ENCODE peak calls at places on chromosome 16, in four cellular contexts. K is Peyer's patch, R is fibroblast of lung, J is right lobe of liver. E is an unnamed sample.

GRCh38 chr16:14629612-14629918 is 495 bp downstream of the PARN start:
- DNase-seq in K (no peak), R (no peak), J (no peak), E (no peak)

GRCh38 chr16:19713697-19714096 is 4.3 kb downstream of the KNOP1 start:
- DNase-seq in K (no peak), R (no peak), J (no peak), E (no peak)

GRCh38 chr16:3471518-3472176 is 23.6 kb downstream of the C16orf90 start:
- DNase-seq in K (no peak), R (no peak), J (no peak), E (no peak)

GRCh38 chr16:47467501-47467900 is 6.4 kb downstream of the PHKB start:
- DNase-seq in K (no peak), R (no peak), J (no peak), E (no peak)

GRCh38 chr16:85334718-85335583 is 222.7 kb upstream of the CIBAR2 start:
- DNase-seq in K (peak; percentile 85), R (peak; percentile 60), J (peak; percentile 69), E (no peak)

GRCh38 chr16:79915264-79916160 is 315.0 kb upstream of the MAF start:
- DNase-seq in K (no peak), R (no peak), J (no peak), E (no peak)

GRCh38 chr16:78072275-78072674 is 27.2 kb upstream of the WWOX start:
- DNase-seq in K (no peak), R (no peak), J (no peak), E (no peak)

GRCh38 chr16:67248401-67249177 is at the start of gene SLC9A5:
- DNase-seq in K (no peak), R (peak; percentile 27), J (peak; percentile 43), E (no peak)

GRCh38 chr16:66176111-66176510 is 190.4 kb upstream of the CDH5 start:
- DNase-seq in K (no peak), R (no peak), J (no peak), E (no peak)

GRCh38 chr16:58843675-58844074 is 109.6 kb upstream of the GOT2 start:
- DNase-seq in K (no peak), R (peak; percentile 33), J (no peak), E (peak; percentile 46)

GRCh38 chr16:85004587-85005205 is 6.6 kb downstream of the ZDHHC7 start:
- DNase-seq in K (no peak), R (peak; percentile 97), J (no peak), E (peak; percentile 85)

GRCh38 chr16:82990155-82990554 is 363.4 kb downstream of the CDH13 start:
- DNase-seq in K (no peak), R (peak; percentile 82), J (no peak), E (peak; percentile 26)

GRCh38 chr16:14181371-14182050 is 110.4 kb downstream of the MRTFB start:
- DNase-seq in K (no peak), R (peak; percentile 82), J (no peak), E (peak; percentile 83)

GRCh38 chr16:20853981-20854620 is 46.1 kb downstream of the DCUN1D3 start:
- DNase-seq in K (no peak), R (peak; percentile 40), J (no peak), E (no peak)

GRCh38 chr16:74053784-74054306 is 242.8 kb upstream of the PSMD7 start:
- DNase-seq in K (no peak), R (no peak), J (no peak), E (no peak)

GRCh38 chr16:75236736-75237397 is 14.6 kb downstream of the BCAR1 start:
- DNase-seq in K (no peak), R (no peak), J (no peak), E (no peak)

GRCh38 chr16:88380619-88381018 is 2.1 kb upstream of the ZNF469 start:
- DNase-seq in K (no peak), R (no peak), J (no peak), E (no peak)

GRCh38 chr16:3656491-3657468 is 2.3 kb downstream of the DNASE1 start:
- DNase-seq in K (peak; percentile 76), R (no peak), J (no peak), E (no peak)

GRCh38 chr16:12458591-12459400 is 344.9 kb downstream of the CPPED1 start:
- DNase-seq in K (peak; percentile 56), R (no peak), J (peak; percentile 60), E (no peak)

GRCh38 chr16:58584831-58585505 is 44.7 kb downstream of the CNOT1 start:
- DNase-seq in K (no peak), R (peak; percentile 18), J (no peak), E (no peak)

GRCh38 chr16:82439678-82440293 is 187.0 kb upstream of the CDH13 start:
- DNase-seq in K (no peak), R (no peak), J (no peak), E (no peak)

GRCh38 chr16:3569851-3570250 is 7.4 kb downstream of the NLRC3 start:
- DNase-seq in K (no peak), R (no peak), J (no peak), E (no peak)

GRCh38 chr16:86498155-86498651 is 12.1 kb upstream of the FOXF1 start:
- DNase-seq in K (no peak), R (no peak), J (no peak), E (no peak)

GRCh38 chr16:85615014-85615851 is 2.1 kb downstream of the GSE1 start:
- DNase-seq in K (peak; percentile 93), R (no peak), J (peak; percentile 83), E (no peak)

DNA sequence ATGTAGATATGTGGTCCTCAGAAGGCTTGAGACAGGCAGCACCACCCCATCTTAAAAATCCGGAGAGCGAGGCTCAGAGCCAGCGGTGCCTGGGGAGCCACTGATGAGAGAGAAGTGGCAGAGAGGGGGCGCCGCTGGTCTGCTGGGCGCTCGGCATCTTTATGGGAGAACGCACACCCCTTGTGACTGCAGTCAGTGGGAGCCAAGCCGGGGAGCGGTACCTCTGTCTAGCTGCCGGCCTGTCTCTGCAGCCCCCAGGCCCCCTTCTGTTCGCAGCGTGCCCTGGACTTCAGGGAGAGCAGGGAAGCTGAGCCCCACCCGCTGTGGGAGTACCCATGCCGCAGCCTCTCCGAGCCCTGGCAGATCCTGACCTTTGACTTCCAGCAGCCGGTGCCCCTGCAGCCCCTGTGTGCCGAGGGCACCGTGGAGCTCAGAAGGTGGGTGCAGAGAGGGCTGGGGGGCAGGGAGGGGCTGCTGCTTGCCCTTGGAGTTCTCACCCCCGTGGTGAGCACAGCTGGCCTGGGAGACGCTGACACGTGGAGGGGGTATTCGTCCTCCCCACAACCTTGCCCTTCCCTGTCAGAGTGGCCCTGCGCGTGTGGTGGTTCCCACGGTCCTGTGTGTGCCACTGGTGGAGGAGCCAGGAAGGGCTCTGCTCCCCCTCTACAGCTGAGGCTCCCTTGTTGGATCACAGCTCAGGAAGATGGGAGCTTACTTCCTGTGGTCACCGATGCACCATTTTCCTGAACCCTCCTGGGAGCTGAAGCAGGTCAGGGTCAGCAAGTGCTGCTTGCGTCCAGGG is 44.8 kb downstream of the PRMT7 start:
- DNase-seq in K (no peak), R (no peak), J (no peak), E (no peak)
- TF ChIP-seq CTCF in K (no peak), R (no peak), J (no peak), E (peak; percentile 46)

GRCh38 chr16:24995469-24995868 is 19.7 kb downstream of the ARHGAP17 start:
- DNase-seq in K (no peak), R (no peak), J (no peak), E (no peak)
- TF ChIP-seq CTCF in K (no peak), R (peak; percentile 7), J (no peak), E (peak; percentile 41)

DNA sequence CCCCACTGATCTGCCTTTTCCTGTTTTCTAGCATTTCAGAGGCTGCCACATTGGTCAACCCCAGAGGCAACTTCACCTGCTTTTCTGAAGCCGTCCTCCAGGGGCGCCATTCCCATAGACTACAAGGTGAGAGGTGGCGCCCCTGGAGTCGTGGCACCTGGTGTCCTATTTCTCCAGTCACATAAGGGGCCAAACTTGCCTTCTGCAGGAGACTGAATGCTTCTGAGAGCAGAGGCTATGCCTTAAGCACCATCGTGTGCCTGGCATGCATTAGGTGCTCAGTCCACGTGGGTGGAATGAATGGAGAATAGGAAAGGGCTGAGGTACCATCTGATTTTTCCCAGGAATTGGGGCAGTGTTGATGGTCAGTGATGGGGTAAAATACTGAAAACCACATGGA is 164.8 kb downstream of the HAPSTR1 start:
- DNase-seq in K (peak; percentile 57), R (no peak), J (no peak), E (no peak)
- TF ChIP-seq CTCF in K (no peak), R (peak; percentile 27), J (peak; percentile 19), E (peak; percentile 77)

GRCh38 chr16:68331879-68332410 is 21.1 kb downstream of the PRMT7 start:
- DNase-seq in K (no peak), R (peak; percentile 75), J (no peak), E (peak; percentile 66)

GRCh38 chr16:68328151-68328859 is 17.5 kb downstream of the PRMT7 start:
- DNase-seq in K (peak; percentile 91), R (peak; percentile 73), J (peak; percentile 76), E (peak; percentile 81)

GRCh38 chr16:68324780-68325357 is 14.1 kb downstream of the PRMT7 start:
- DNase-seq in K (no peak), R (no peak), J (no peak), E (no peak)

GRCh38 chr16:68332411-68333121 is 21.7 kb downstream of the PRMT7 start:
- DNase-seq in K (peak; percentile 54), R (peak; percentile 40), J (peak; percentile 41), E (no peak)

DNA sequence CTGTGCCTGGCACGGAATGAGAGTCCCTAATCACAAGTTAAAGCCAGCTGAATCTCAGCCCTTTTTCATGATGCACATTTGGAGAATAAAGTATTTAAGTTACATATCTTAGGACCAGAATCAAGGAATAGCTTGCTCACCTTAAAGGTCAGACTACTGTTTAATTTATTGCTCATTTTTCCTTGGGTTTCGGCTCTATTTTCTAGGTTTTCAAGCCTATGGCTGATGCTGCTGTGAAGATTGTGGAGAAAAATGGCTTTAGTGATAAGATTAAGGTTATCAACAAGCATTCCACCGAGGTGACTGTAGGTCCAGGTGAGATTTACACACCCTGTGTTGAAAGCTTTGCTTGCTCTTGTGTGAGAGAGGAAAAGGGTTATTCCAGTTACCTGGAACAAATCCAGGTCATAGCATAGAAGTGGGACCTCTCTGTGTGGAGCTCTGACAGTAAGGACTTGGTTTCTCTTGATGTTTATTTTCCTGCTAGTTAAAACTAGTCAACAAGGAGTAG is 18.1 kb downstream of the PRMT7 start:
- DNase-seq in K (no peak), R (no peak), J (no peak), E (no peak)
- TF ChIP-seq CTCF in K (no peak), R (no peak), J (no peak), E (peak; percentile 54)

GRCh38 chr16:54191163-54191562 is 95.4 kb downstream of the IRX3 start:
- DNase-seq in K (no peak), R (no peak), J (no peak), E (no peak)

GRCh38 chr16:54191592-54191991 is 95.0 kb downstream of the IRX3 start:
- DNase-seq in K (no peak), R (no peak), J (no peak), E (no peak)

GRCh38 chr16:54193013-54193655 is 93.5 kb downstream of the IRX3 start:
- DNase-seq in K (no peak), R (no peak), J (no peak), E (no peak)

GRCh38 chr16:54194008-54194731 is 92.4 kb downstream of the IRX3 start:
- DNase-seq in K (no peak), R (peak; percentile 47), J (peak; percentile 31), E (no peak)

DNA sequence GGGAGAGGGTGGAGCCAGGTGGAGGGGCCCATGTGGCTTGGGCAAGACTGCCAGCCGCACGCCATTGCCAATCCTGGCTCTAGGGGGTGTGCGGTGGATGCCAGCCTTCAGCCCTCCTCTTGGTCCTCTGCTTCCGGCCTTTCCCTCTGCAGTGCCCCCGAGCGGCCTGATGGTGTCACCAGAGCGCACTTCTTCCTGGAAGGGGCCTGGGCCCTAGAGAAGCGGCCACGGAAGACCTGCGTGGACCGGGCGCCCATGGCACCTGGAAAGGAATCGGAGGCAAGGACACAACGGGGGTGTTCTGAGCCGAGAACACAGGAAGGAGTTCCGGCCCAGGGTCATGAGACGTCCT is 93.0 kb downstream of the IRX3 start:
- DNase-seq in K (peak; percentile 58), R (peak; percentile 52), J (peak; percentile 65), E (peak; percentile 64)
- TF ChIP-seq CTCF in K (no peak), R (peak; percentile 71), J (peak; percentile 85), E (peak; percentile 90)

GRCh38 chr16:62907562-62907961 is 871.3 kb upstream of the CDH8 start:
- DNase-seq in K (no peak), R (no peak), J (no peak), E (no peak)
- TF ChIP-seq CTCF in K (no peak), R (no peak), J (no peak), E (no peak)